ENCODE peak calls at places on chromosomes 6 and 20, in six cellular contexts. One of them, this sample, is unnamed.

GRCh38 chr6:96631248-96631647 is 68.3 kb downstream of the FHL5 start:
- DNase-seq in ascending aorta: no peak
- DNase-seq in NCI-H1105: no peak
- DNase-seq in stomach: no peak
- DNase-seq in M059J: no peak
- DNase-seq in H54: no peak
- DNase-seq in this sample: no peak

GRCh38 chr20:20687319-20687718 is 25.1 kb downstream of the RALGAPA2 start:
- DNase-seq in H54: no peak
- DNase-seq in M059J: no peak
- DNase-seq in NCI-H1105: no peak
- DNase-seq in ascending aorta: no peak
- DNase-seq in stomach: no peak
- DNase-seq in this sample: no peak

GRCh38 chr6:161796726-161797125 is 522.9 kb upstream of the AGPAT4 start:
- DNase-seq in H54: no peak
- DNase-seq in M059J: no peak
- DNase-seq in stomach: no peak
- DNase-seq in ascending aorta: no peak
- DNase-seq in NCI-H1105: no peak
- DNase-seq in this sample: no peak

GRCh38 chr20:64106981-64107735 is at the start of gene NPBWR2:
- DNase-seq in H54: no peak
- DNase-seq in stomach: no peak
- DNase-seq in M059J: no peak
- DNase-seq in ascending aorta: peak
- DNase-seq in NCI-H1105: no peak
- DNase-seq in this sample: no peak

GRCh38 chr6:127177030-127177928 is 58.8 kb downstream of the RSPO3 start:
- DNase-seq in NCI-H1105: no peak
- DNase-seq in M059J: peak
- DNase-seq in H54: no peak
- DNase-seq in ascending aorta: no peak
- DNase-seq in stomach: no peak
- DNase-seq in this sample: no peak

GRCh38 chr6:142356271-142356938 is 54.6 kb downstream of the ADGRG6 start:
- DNase-seq in ascending aorta: no peak
- DNase-seq in M059J: peak
- DNase-seq in NCI-H1105: no peak
- DNase-seq in stomach: no peak
- DNase-seq in H54: no peak
- DNase-seq in this sample: no peak

GRCh38 chr6:7991992-7992815 is 72.0 kb downstream of the BLOC1S5 start:
- DNase-seq in stomach: no peak
- DNase-seq in H54: peak
- DNase-seq in NCI-H1105: no peak
- DNase-seq in ascending aorta: no peak
- DNase-seq in M059J: peak
- DNase-seq in this sample: peak

GRCh38 chr6:35596448-35597442 is 84.0 kb upstream of the TULP1 start:
- DNase-seq in ascending aorta: no peak
- DNase-seq in M059J: peak
- DNase-seq in H54: no peak
- DNase-seq in stomach: no peak
- DNase-seq in NCI-H1105: no peak
- DNase-seq in this sample: no peak

GRCh38 chr6:45923831-45924391 is 91.7 kb downstream of the CLIC5 start:
- DNase-seq in M059J: peak
- DNase-seq in stomach: no peak
- DNase-seq in ascending aorta: no peak
- DNase-seq in H54: peak
- DNase-seq in NCI-H1105: no peak
- DNase-seq in this sample: no peak

GRCh38 chr20:36093025-36093803 is 61.3 kb upstream of the EPB41L1 start:
- DNase-seq in stomach: peak
- DNase-seq in H54: no peak
- DNase-seq in NCI-H1105: peak
- DNase-seq in M059J: peak
- DNase-seq in ascending aorta: no peak
- DNase-seq in this sample: no peak

GRCh38 chr6:139846538-139847321 is 472.3 kb upstream of the CITED2 start:
- DNase-seq in H54: no peak
- DNase-seq in NCI-H1105: no peak
- DNase-seq in M059J: peak
- DNase-seq in ascending aorta: no peak
- DNase-seq in stomach: no peak
- DNase-seq in this sample: no peak

GRCh38 chr6:126052485-126052884 is 66.1 kb downstream of the TRMT11 start:
- DNase-seq in stomach: no peak
- DNase-seq in H54: no peak
- DNase-seq in ascending aorta: no peak
- DNase-seq in M059J: no peak
- DNase-seq in NCI-H1105: no peak
- DNase-seq in this sample: no peak

GRCh38 chr6:118860363-118860762 is 33.6 kb upstream of the ASF1A start:
- DNase-seq in ascending aorta: no peak
- DNase-seq in H54: no peak
- DNase-seq in M059J: no peak
- DNase-seq in NCI-H1105: no peak
- DNase-seq in stomach: no peak
- DNase-seq in this sample: no peak